ENCODE peak calls at places on chromosomes 3 and 15, in four cellular contexts. One of them, this sample, is unnamed.

GRCh38 chr3:129684270-129684669 is 77.8 kb upstream of the PLXND1 start:
- DNase-seq in stomach: no peak
- DNase-seq in AG09309: no peak
- DNase-seq in midbrain: no peak
- DNase-seq in this sample: no peak

GRCh38 chr3:112980080-112980479 is 5.2 kb upstream of the CD200R1 start:
- DNase-seq in stomach: no peak
- DNase-seq in AG09309: no peak
- DNase-seq in midbrain: no peak
- DNase-seq in this sample: no peak

GRCh38 chr15:31483053-31483923 is 156.7 kb downstream of the KLF13 start:
- DNase-seq in stomach: peak; percentile 26
- DNase-seq in AG09309: no peak
- DNase-seq in midbrain: no peak
- DNase-seq in this sample: peak; percentile 56

GRCh38 chr15:57950381-57950946 is 115.0 kb downstream of the ALDH1A2 start:
- DNase-seq in stomach: no peak
- DNase-seq in AG09309: no peak
- DNase-seq in midbrain: no peak
- DNase-seq in this sample: no peak

GRCh38 chr15:100252779-100253417 is 88.9 kb downstream of the ADAMTS17 start:
- DNase-seq in stomach: no peak
- DNase-seq in AG09309: no peak
- DNase-seq in midbrain: no peak
- DNase-seq in this sample: no peak

GRCh38 chr15:75731248-75732100 is 18.8 kb upstream of the CSPG4 start:
- DNase-seq in stomach: no peak
- DNase-seq in AG09309: no peak
- DNase-seq in midbrain: no peak
- DNase-seq in this sample: no peak

GRCh38 chr15:47718474-47719440 is 1.5 kb downstream of the SEMA6D start:
- DNase-seq in stomach: no peak
- DNase-seq in AG09309: no peak
- DNase-seq in midbrain: peak; percentile 75
- DNase-seq in this sample: no peak

GRCh38 chr15:47756872-47757271 is 39.6 kb downstream of the SEMA6D start:
- DNase-seq in stomach: no peak
- DNase-seq in AG09309: peak; percentile 48
- DNase-seq in midbrain: no peak
- DNase-seq in this sample: no peak

GRCh38 chr3:114706591-114707224 is 412.9 kb downstream of the TIGIT start:
- DNase-seq in stomach: no peak
- DNase-seq in AG09309: no peak
- DNase-seq in midbrain: no peak
- DNase-seq in this sample: no peak

GRCh38 chr15:66748320-66748779 is 46.3 kb downstream of the SMAD6 start:
- DNase-seq in stomach: no peak
- DNase-seq in AG09309: peak; percentile 71
- DNase-seq in midbrain: no peak
- DNase-seq in this sample: no peak

GRCh38 chr3:154954750-154955149 is 125.4 kb upstream of the MME start:
- DNase-seq in stomach: no peak
- DNase-seq in AG09309: peak; percentile 53
- DNase-seq in midbrain: no peak
- DNase-seq in this sample: no peak

GRCh38 chr3:32176989-32177701 is 61.3 kb upstream of the CMTM8 start:
- DNase-seq in stomach: peak; percentile 42
- DNase-seq in AG09309: peak; percentile 10
- DNase-seq in midbrain: no peak
- DNase-seq in this sample: peak; percentile 41

GRCh38 chr3:31103623-31104180 is 209.2 kb upstream of the GADL1 start:
- DNase-seq in stomach: no peak
- DNase-seq in AG09309: no peak
- DNase-seq in midbrain: no peak
- DNase-seq in this sample: no peak

GRCh38 chr3:65619391-65620298 is 419.1 kb downstream of the MAGI1 start:
- DNase-seq in stomach: no peak
- DNase-seq in AG09309: no peak
- DNase-seq in midbrain: no peak
- DNase-seq in this sample: no peak

GRCh38 chr3:124260206-124260915 is 268.4 kb upstream of the ROPN1 start:
- DNase-seq in stomach: no peak
- DNase-seq in AG09309: peak; percentile 55
- DNase-seq in midbrain: no peak
- DNase-seq in this sample: no peak

GRCh38 chr3:153626158-153626557 is 464.1 kb downstream of the RAP2B start:
- DNase-seq in stomach: no peak
- DNase-seq in AG09309: no peak
- DNase-seq in midbrain: no peak
- DNase-seq in this sample: no peak

GRCh38 chr3:114218578-114219185 is 18.7 kb downstream of the ZNF80 start:
- DNase-seq in stomach: no peak
- DNase-seq in AG09309: no peak
- DNase-seq in midbrain: no peak
- DNase-seq in this sample: no peak

GRCh38 chr15:52436971-52437370 is 91.7 kb downstream of the MYO5A start:
- DNase-seq in stomach: no peak
- DNase-seq in AG09309: no peak
- DNase-seq in midbrain: no peak
- DNase-seq in this sample: no peak

GRCh38 chr3:150146891-150147761 is 176.4 kb upstream of the PFN2 start:
- DNase-seq in stomach: no peak
- DNase-seq in AG09309: peak; percentile 75
- DNase-seq in midbrain: no peak
- DNase-seq in this sample: no peak

GRCh38 chr3:158837232-158837631 is 35.4 kb downstream of the MFSD1 start:
- DNase-seq in stomach: no peak
- DNase-seq in AG09309: no peak
- DNase-seq in midbrain: no peak
- DNase-seq in this sample: no peak

This sample was measured in immature natural killer cell.